ENCODE peak calls at places on chromosomes 6 and 20, in nine cellular contexts. R is stimulated activated CD4-positive, alpha-beta T cell treated with anti-CD3 and anti-CD28 coated beads, Interleukin-12 subunit alpha, Interleukin-12 subunit beta, amount 100 ng/mL, for 4 hours; U is CD8-positive, alpha-beta memory T cell; L is heart left ventricle; I is left cardiac atrium; J is T-helper 2 cell treated with Interferon-gamma antibody and Interleukin-4, amounts not matched to agents 5 μg/mL and 100 μg/mL, for 36 hours; Y is fibroblast of the conjunctiva; M is NCI-H2081; P is NCI-H460. V is an unnamed sample.

GRCh38 chr6:73514746-73515110 is 6.1 kb downstream of the EEF1A1 start:
- DNase-seq in R (no peak), U (no peak), L (no peak), I (no peak), J (no peak), Y (no peak), M (no peak), P (no peak), V (no peak)

GRCh38 chr6:20366082-20366834 is 35.4 kb upstream of the E2F3 start:
- DNase-seq in R (peak; percentile 20), U (peak; percentile 7), L (no peak), I (no peak), J (peak; percentile 19), Y (no peak), M (no peak), P (no peak), V (no peak)

GRCh38 chr6:132213191-132213590 is 188.1 kb downstream of the MOXD1 start:
- DNase-seq in R (no peak), U (no peak), L (no peak), I (no peak), J (no peak), Y (no peak), M (no peak), P (no peak), V (no peak)

GRCh38 chr6:79203753-79204253 is 30.7 kb downstream of the HMGN3 start:
- DNase-seq in R (no peak), U (no peak), L (no peak), I (no peak), J (no peak), Y (no peak), M (no peak), P (no peak), V (no peak)

GRCh38 chr20:20233041-20233514 is 134.8 kb upstream of the INSM1 start:
- DNase-seq in R (no peak), U (no peak), L (no peak), I (no peak), J (no peak), Y (no peak), M (no peak), P (no peak), V (no peak)

GRCh38 chr20:62332989-62333819 is 30.4 kb downstream of the ADRM1 start:
- DNase-seq in R (no peak), U (no peak), L (no peak), I (no peak), J (no peak), Y (no peak), M (no peak), P (no peak), V (no peak)

GRCh38 chr6:52595796-52596130 is 18.9 kb upstream of the TRAM2 start:
- DNase-seq in R (no peak), U (no peak), L (no peak), I (no peak), J (no peak), Y (no peak), M (no peak), P (no peak), V (no peak)

GRCh38 chr6:41626917-41627316 is 11.4 kb upstream of the MDFI start:
- DNase-seq in R (no peak), U (no peak), L (no peak), I (no peak), J (no peak), Y (no peak), M (no peak), P (no peak), V (no peak)

V was measured in GM12891.